ENCODE peak calls at places on chromosomes 12 and 14, in seven cellular contexts. T is brain microvascular endothelial cell; Z is Peyer's patch; E is aorta; C is naive thymus-derived CD8-positive, alpha-beta T cell; R is amniotic stem cell; J is adrenal gland. F is an unnamed sample.

GRCh38 chr14:24307575-24308341 is at the start of gene CIDEB:
- DNase-seq in E (peak; percentile 67), T (peak; percentile 55), C (peak; percentile 45), Z (peak; percentile 63), J (peak; percentile 86), R (peak; percentile 37), F (peak; percentile 53)

GRCh38 chr12:99005601-99006000 is 360.5 kb downstream of the APAF1 start:
- DNase-seq in J (no peak), T (no peak), Z (no peak), C (no peak), E (no peak), R (no peak), F (no peak)

GRCh38 chr14:61643546-61643945 is 51.8 kb upstream of the HIF1A start:
- DNase-seq in C (no peak), T (no peak), Z (no peak), R (no peak), J (no peak), E (no peak), F (no peak)

GRCh38 chr12:67339530-67339929 is 70.4 kb downstream of the CAND1 start:
- DNase-seq in E (no peak), R (no peak), Z (no peak), T (no peak), J (no peak), C (no peak), F (no peak)

GRCh38 chr12:46990211-46990610 is 89.2 kb upstream of the PCED1B start:
- DNase-seq in C (no peak), Z (no peak), E (no peak), T (no peak), R (no peak), J (no peak), F (no peak)

GRCh38 chr12:26119391-26119981 is 5.4 kb downstream of the BHLHE41 start:
- DNase-seq in J (no peak), E (no peak), Z (no peak), C (no peak), T (peak; percentile 61), R (peak; percentile 74), F (peak; percentile 82)

GRCh38 chr12:108638141-108638823 is 4.6 kb upstream of the SELPLG start:
- DNase-seq in J (no peak), R (no peak), C (no peak), E (peak; percentile 82), T (no peak), Z (peak; percentile 35), F (no peak)

GRCh38 chr12:125065753-125066570 is 727 bp downstream of the AACS start:
- DNase-seq in J (no peak), E (no peak), T (no peak), Z (no peak), C (no peak), R (no peak), F (no peak)

GRCh38 chr12:52052471-52053186 is 1.4 kb downstream of the NR4A1 start:
- DNase-seq in R (no peak), T (no peak), C (no peak), E (no peak), J (peak; percentile 75), Z (peak; percentile 48), F (no peak)

GRCh38 chr12:28899951-28900350 is 249.1 kb upstream of the FAR2 start:
- DNase-seq in C (no peak), J (no peak), Z (no peak), E (no peak), R (peak; percentile 55), T (peak; percentile 84), F (no peak)

GRCh38 chr14:99752486-99753121 is 40.6 kb upstream of the EML1 start:
- DNase-seq in E (peak; percentile 47), R (peak; percentile 74), Z (no peak), C (no peak), T (peak; percentile 53), J (no peak), F (peak; percentile 60)

GRCh38 chr14:103849151-103850013 is 2.0 kb upstream of the PPP1R13B start:
- DNase-seq in Z (no peak), R (no peak), C (no peak), E (no peak), J (no peak), T (no peak), F (no peak)

GRCh38 chr14:75999511-76000190 is 14.1 kb downstream of the IFT43 start:
- DNase-seq in R (no peak), J (no peak), T (no peak), E (no peak), Z (no peak), C (no peak), F (no peak)